ENCODE peak calls at places on chromosomes 13 and 19, in five cellular contexts. One of them, this sample, is unnamed.

GRCh38 chr13:34988330-34988791 is 46.3 kb downstream of the NBEA start:
- DNase-seq in K562: no peak
- DNase-seq in SK-N-SH: no peak
- DNase-seq in HCT116: no peak
- DNase-seq in H1: no peak
- DNase-seq in this sample: no peak

GRCh38 chr13:76380436-76381065 is 505.7 kb downstream of the KCTD12 start:
- DNase-seq in K562: no peak
- DNase-seq in HCT116: no peak
- DNase-seq in H1: no peak
- DNase-seq in SK-N-SH: no peak
- DNase-seq in this sample: no peak

GRCh38 chr13:25171170-25171516 is 945 bp downstream of the AMER2 start:
- DNase-seq in HCT116: no peak
- DNase-seq in H1: no peak
- DNase-seq in SK-N-SH: no peak
- DNase-seq in K562: no peak
- DNase-seq in this sample: no peak

GRCh38 chr13:112893570-112894422 is 75.2 kb upstream of the MCF2L start:
- DNase-seq in H1: peak
- DNase-seq in HCT116: no peak
- DNase-seq in K562: peak
- DNase-seq in SK-N-SH: peak
- DNase-seq in this sample: peak

GRCh38 chr13:79457948-79458347 is 23.0 kb upstream of the NDFIP2 start:
- DNase-seq in HCT116: no peak
- DNase-seq in SK-N-SH: no peak
- DNase-seq in H1: no peak
- DNase-seq in K562: peak
- DNase-seq in this sample: no peak

GRCh38 chr19:13902993-13903555 is 2.8 kb downstream of the BRME1 start:
- DNase-seq in HCT116: no peak
- DNase-seq in K562: no peak
- DNase-seq in SK-N-SH: peak
- DNase-seq in H1: peak
- DNase-seq in this sample: no peak

GRCh38 chr19:36225219-36225892 is 10.4 kb downstream of the ZNF146 start:
- DNase-seq in SK-N-SH: no peak
- DNase-seq in HCT116: no peak
- DNase-seq in K562: no peak
- DNase-seq in H1: no peak
- DNase-seq in this sample: no peak

GRCh38 chr19:3608750-3609322 is 2.2 kb upstream of the TBXA2R start:
- DNase-seq in K562: peak
- DNase-seq in SK-N-SH: no peak
- DNase-seq in HCT116: no peak
- DNase-seq in H1: no peak
- DNase-seq in this sample: no peak

GRCh38 chr13:97749174-97749573 is 204.3 kb upstream of the IPO5 start:
- DNase-seq in K562: no peak
- DNase-seq in SK-N-SH: no peak
- DNase-seq in H1: no peak
- DNase-seq in HCT116: peak
- DNase-seq in this sample: no peak

GRCh38 chr13:42041684-42042035 is 6.8 kb upstream of the DGKH start:
- DNase-seq in H1: peak
- DNase-seq in HCT116: no peak
- DNase-seq in SK-N-SH: peak
- DNase-seq in K562: peak
- DNase-seq in this sample: peak
- TF ChIP-seq JUND in H1: no peak
- TF ChIP-seq JUND in HCT116: no peak
- TF ChIP-seq JUND in SK-N-SH: no peak
- TF ChIP-seq JUND in K562: no peak
- TF ChIP-seq JUND in this sample: no peak

GRCh38 chr13:73404581-73404980 is 345.8 kb downstream of the KLF5 start:
- DNase-seq in K562: no peak
- DNase-seq in SK-N-SH: no peak
- DNase-seq in H1: no peak
- DNase-seq in HCT116: no peak
- DNase-seq in this sample: no peak
- TF ChIP-seq JUND in K562: no peak
- TF ChIP-seq JUND in SK-N-SH: no peak
- TF ChIP-seq JUND in H1: no peak
- TF ChIP-seq JUND in HCT116: no peak
- TF ChIP-seq JUND in this sample: no peak

GRCh38 chr13:49295231-49295630 is 47.5 kb downstream of the CDADC1 start:
- DNase-seq in H1: peak
- DNase-seq in SK-N-SH: no peak
- DNase-seq in HCT116: no peak
- DNase-seq in K562: no peak
- DNase-seq in this sample: no peak
- TF ChIP-seq JUND in H1: no peak
- TF ChIP-seq JUND in SK-N-SH: no peak
- TF ChIP-seq JUND in HCT116: no peak
- TF ChIP-seq JUND in K562: no peak
- TF ChIP-seq JUND in this sample: no peak

GRCh38 chr19:55305983-55306562 is 19.1 kb downstream of the TMEM150B start:
- DNase-seq in K562: no peak
- DNase-seq in H1: no peak
- DNase-seq in SK-N-SH: no peak
- DNase-seq in HCT116: no peak
- DNase-seq in this sample: no peak

GRCh38 chr19:55304279-55304978 is 20.6 kb downstream of the BRSK1 start:
- DNase-seq in HCT116: no peak
- DNase-seq in K562: peak
- DNase-seq in H1: peak
- DNase-seq in SK-N-SH: peak
- DNase-seq in this sample: peak

GRCh38 chr19:55305491-55305890 is 19.6 kb downstream of the TMEM150B start:
- DNase-seq in HCT116: no peak
- DNase-seq in SK-N-SH: peak
- DNase-seq in K562: peak
- DNase-seq in H1: peak
- DNase-seq in this sample: peak

GRCh38 chr19:55303477-55303876 is 19.7 kb downstream of the BRSK1 start:
- DNase-seq in HCT116: no peak
- DNase-seq in SK-N-SH: no peak
- DNase-seq in H1: no peak
- DNase-seq in K562: no peak
- DNase-seq in this sample: no peak

GRCh38 chr19:55304980-55305379 is 20.2 kb downstream of the TMEM150B start:
- DNase-seq in K562: peak
- DNase-seq in SK-N-SH: no peak
- DNase-seq in HCT116: no peak
- DNase-seq in H1: peak
- DNase-seq in this sample: no peak
- TF ChIP-seq JUND in K562: no peak
- TF ChIP-seq JUND in SK-N-SH: no peak
- TF ChIP-seq JUND in HCT116: no peak
- TF ChIP-seq JUND in H1: no peak
- TF ChIP-seq JUND in this sample: no peak

GRCh38 chr13:92188574-92188973 is 790.2 kb downstream of the GPC5 start:
- DNase-seq in SK-N-SH: no peak
- DNase-seq in K562: no peak
- DNase-seq in H1: no peak
- DNase-seq in HCT116: no peak
- DNase-seq in this sample: no peak

DNA sequence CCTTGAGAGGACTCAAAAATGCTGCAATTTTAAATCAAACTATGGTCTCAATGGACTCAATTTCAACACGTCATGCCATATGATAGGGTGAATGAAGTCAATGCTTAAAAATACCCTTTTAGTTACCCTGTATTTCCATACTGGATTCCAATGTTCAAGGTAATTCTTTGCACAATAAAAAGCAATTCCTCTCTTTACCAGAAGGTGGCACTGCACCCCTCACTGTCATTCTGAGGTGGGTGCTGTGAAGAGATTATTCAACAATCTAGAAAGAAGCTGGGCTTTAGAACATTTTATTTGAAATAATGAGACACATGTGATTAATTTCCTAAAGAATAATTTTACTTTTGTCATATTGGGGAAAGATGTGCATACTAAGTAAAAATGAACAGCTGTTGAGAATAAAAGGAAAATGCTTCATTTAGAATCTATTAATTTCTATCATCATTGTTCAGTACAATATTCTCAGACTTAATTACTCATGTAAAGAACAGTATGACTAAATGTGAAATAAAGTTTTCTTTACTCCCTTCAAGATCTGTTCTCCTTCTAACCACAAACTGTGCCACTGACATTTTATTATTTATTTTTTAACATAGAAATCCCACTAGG is 789.1 kb downstream of the GPC5 start:
- DNase-seq in SK-N-SH: peak
- DNase-seq in HCT116: no peak
- DNase-seq in K562: peak
- DNase-seq in H1: no peak
- DNase-seq in this sample: peak
- TF ChIP-seq JUND in SK-N-SH: no peak
- TF ChIP-seq JUND in HCT116: no peak
- TF ChIP-seq JUND in K562: no peak
- TF ChIP-seq JUND in H1: no peak
- TF ChIP-seq JUND in this sample: no peak

GRCh38 chr13:46544811-46545210 is 8.2 kb upstream of the LRCH1 start:
- DNase-seq in HCT116: no peak
- DNase-seq in K562: no peak
- DNase-seq in H1: no peak
- DNase-seq in SK-N-SH: no peak
- DNase-seq in this sample: no peak
- TF ChIP-seq JUND in HCT116: no peak
- TF ChIP-seq JUND in K562: no peak
- TF ChIP-seq JUND in H1: no peak
- TF ChIP-seq JUND in SK-N-SH: no peak
- TF ChIP-seq JUND in this sample: no peak

GRCh38 chr13:110944121-110944967 is 29.5 kb upstream of the ANKRD10 start:
- DNase-seq in SK-N-SH: peak
- DNase-seq in H1: no peak
- DNase-seq in HCT116: peak
- DNase-seq in K562: peak
- DNase-seq in this sample: peak

GRCh38 chr13:110938662-110939421 is 24.0 kb upstream of the ANKRD10 start:
- DNase-seq in SK-N-SH: no peak
- DNase-seq in HCT116: no peak
- DNase-seq in K562: no peak
- DNase-seq in H1: no peak
- DNase-seq in this sample: no peak

GRCh38 chr13:110946171-110946570 is 31.3 kb upstream of the ANKRD10 start:
- DNase-seq in H1: no peak
- DNase-seq in SK-N-SH: no peak
- DNase-seq in K562: no peak
- DNase-seq in HCT116: no peak
- DNase-seq in this sample: no peak

GRCh38 chr13:110944968-110945952 is 30.4 kb upstream of the ANKRD10 start:
- DNase-seq in K562: no peak
- DNase-seq in H1: no peak
- DNase-seq in HCT116: no peak
- DNase-seq in SK-N-SH: no peak
- DNase-seq in this sample: no peak

DNA sequence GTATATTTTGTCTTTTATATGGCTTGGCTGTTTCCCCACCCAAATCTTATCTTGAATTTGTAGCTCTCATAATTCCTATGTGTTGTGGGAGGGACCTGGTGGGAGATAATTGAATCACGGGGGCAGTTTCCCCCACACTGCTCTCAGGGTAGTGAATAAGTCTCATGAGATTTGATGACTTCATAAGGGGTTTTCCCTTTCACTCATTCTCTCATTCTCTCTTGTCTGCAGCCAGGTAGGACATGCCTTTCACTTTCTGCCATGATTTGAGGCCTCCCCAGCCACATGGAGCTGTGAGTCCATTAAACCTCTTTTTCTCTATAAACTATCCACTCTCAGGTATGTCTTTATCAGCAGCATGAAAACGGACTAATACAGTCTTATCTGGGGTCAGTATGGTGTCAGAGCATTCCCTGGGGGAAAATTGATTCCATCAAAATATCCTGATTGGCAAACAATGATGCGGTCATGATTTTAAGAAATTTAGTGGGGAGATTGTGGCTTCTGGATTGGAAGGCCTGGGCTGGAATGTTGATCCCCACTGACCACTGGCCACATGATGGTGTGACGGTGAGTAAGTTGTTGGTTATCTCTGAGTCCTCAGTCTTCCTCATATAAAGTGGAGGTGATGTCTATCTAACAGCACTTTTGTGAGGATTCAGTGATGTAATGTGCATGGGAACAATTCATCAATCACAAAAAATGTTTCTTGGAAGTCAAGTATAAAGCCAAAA is 27.5 kb upstream of the ANKRD10 start:
- DNase-seq in K562: no peak
- DNase-seq in SK-N-SH: no peak
- DNase-seq in HCT116: no peak
- DNase-seq in H1: no peak
- DNase-seq in this sample: no peak
- TF ChIP-seq JUND in K562: no peak
- TF ChIP-seq JUND in SK-N-SH: no peak
- TF ChIP-seq JUND in HCT116: no peak
- TF ChIP-seq JUND in H1: no peak
- TF ChIP-seq JUND in this sample: no peak

GRCh38 chr19:15199219-15199651 is 1.6 kb downstream of the NOTCH3 start:
- DNase-seq in HCT116: no peak
- DNase-seq in SK-N-SH: no peak
- DNase-seq in H1: no peak
- DNase-seq in K562: no peak
- DNase-seq in this sample: no peak

GRCh38 chr19:15196683-15197005 is 4.2 kb downstream of the NOTCH3 start:
- DNase-seq in K562: no peak
- DNase-seq in SK-N-SH: no peak
- DNase-seq in HCT116: no peak
- DNase-seq in H1: no peak
- DNase-seq in this sample: no peak

GRCh38 chr19:15197275-15198005 is 3.4 kb downstream of the NOTCH3 start:
- DNase-seq in H1: no peak
- DNase-seq in SK-N-SH: peak
- DNase-seq in K562: no peak
- DNase-seq in HCT116: no peak
- DNase-seq in this sample: no peak

GRCh38 chr19:15195987-15196682 is 4.7 kb downstream of the NOTCH3 start:
- DNase-seq in HCT116: peak
- DNase-seq in SK-N-SH: no peak
- DNase-seq in K562: no peak
- DNase-seq in H1: peak
- DNase-seq in this sample: peak

DNA sequence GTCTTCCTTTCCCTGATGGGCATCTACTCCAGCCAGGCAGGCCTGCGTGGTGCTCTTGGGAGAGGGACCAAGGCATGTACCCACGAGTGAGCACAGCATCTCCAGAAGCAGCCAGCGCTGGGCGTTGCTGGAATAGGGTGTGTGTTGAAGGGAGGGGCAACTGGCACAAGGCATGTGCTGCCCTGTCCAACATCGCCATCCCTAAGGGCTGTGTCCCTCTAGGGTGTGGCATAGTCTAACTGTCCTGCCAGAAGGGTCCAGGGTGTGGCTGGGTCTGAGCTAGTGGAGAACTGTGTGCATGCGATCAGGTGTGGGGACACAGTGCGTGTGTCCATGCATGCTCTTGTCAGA is 2.8 kb downstream of the NOTCH3 start:
- DNase-seq in K562: no peak
- DNase-seq in H1: no peak
- DNase-seq in HCT116: no peak
- DNase-seq in SK-N-SH: no peak
- DNase-seq in this sample: no peak
- TF ChIP-seq JUND in K562: no peak
- TF ChIP-seq JUND in H1: no peak
- TF ChIP-seq JUND in HCT116: no peak
- TF ChIP-seq JUND in SK-N-SH: no peak
- TF ChIP-seq JUND in this sample: no peak

This sample was measured in T47D.